ENCODE peak calls at places on chromosomes 3 and 15, in four cellular contexts. W is H9, V is IMR-90, Y is H1. U is an unnamed sample.

GRCh38 chr15:30895461-30896210 is 8.1 kb upstream of the FAN1 start:
- DNase-seq in V (no peak), Y (no peak), W (no peak), U (no peak)

GRCh38 chr15:43748376-43748775 is 2.1 kb downstream of the PDIA3 start:
- DNase-seq in W (no peak), V (peak), Y (no peak), U (no peak)

GRCh38 chr3:45552031-45552772 is 42.3 kb upstream of the LIMD1 start:
- DNase-seq in W (no peak), V (no peak), Y (no peak), U (no peak)

GRCh38 chr3:11509175-11510000 is 134.3 kb downstream of the VGLL4 start:
- DNase-seq in V (peak), Y (peak), W (no peak), U (peak)

GRCh38 chr3:151859125-151859741 is 14.2 kb upstream of the SUCNR1 start:
- DNase-seq in W (no peak), Y (no peak), V (no peak), U (no peak)

GRCh38 chr3:70824785-70825184 is 512.3 kb upstream of the MDFIC2 start:
- DNase-seq in V (peak), Y (no peak), W (no peak), U (no peak)

GRCh38 chr3:175432338-175433025 is 573.3 kb downstream of the NAALADL2 start:
- DNase-seq in Y (no peak), W (no peak), V (peak), U (no peak)

GRCh38 chr3:119662604-119663377 is 2.4 kb upstream of the POPDC2 start:
- DNase-seq in Y (no peak), W (no peak), V (peak), U (no peak)

GRCh38 chr3:31871939-31872507 is 109.0 kb downstream of the OSBPL10 start:
- DNase-seq in Y (no peak), V (no peak), W (no peak), U (no peak)

GRCh38 chr3:190345027-190345821 is 23.0 kb upstream of the CLDN1 start:
- DNase-seq in V (peak), W (no peak), Y (no peak), U (peak)

GRCh38 chr3:43036621-43037331 is 57.7 kb downstream of the GASK1A start:
- DNase-seq in Y (no peak), W (peak), V (no peak), U (no peak)

GRCh38 chr15:70269991-70270751 is 172.5 kb upstream of the TLE3 start:
- DNase-seq in V (no peak), W (no peak), Y (no peak), U (no peak)

GRCh38 chr15:35436422-35436821 is 109.5 kb downstream of the DPH6 start:
- DNase-seq in V (no peak), Y (no peak), W (no peak), U (no peak)

GRCh38 chr3:42749753-42750231 is 23.3 kb downstream of the CCDC13 start:
- DNase-seq in Y (no peak), V (no peak), W (peak), U (peak)

GRCh38 chr15:91124155-91124554 is 24.1 kb downstream of the SV2B start:
- DNase-seq in V (no peak), Y (no peak), W (peak), U (no peak)

GRCh38 chr3:178304758-178305157 is 231.5 kb upstream of the KCNMB2 start:
- DNase-seq in W (no peak), V (peak), Y (no peak), U (no peak)

GRCh38 chr3:178300441-178300959 is 235.7 kb upstream of the KCNMB2 start:
- DNase-seq in W (no peak), Y (no peak), V (no peak), U (no peak)

GRCh38 chr3:178297732-178298131 is 238.5 kb upstream of the KCNMB2 start:
- DNase-seq in W (no peak), Y (no peak), V (no peak), U (no peak)

GRCh38 chr3:178306427-178307115 is 229.7 kb upstream of the KCNMB2 start:
- DNase-seq in W (no peak), Y (no peak), V (no peak), U (no peak)

GRCh38 chr3:178302966-178303930 is 233.0 kb upstream of the KCNMB2 start:
- DNase-seq in Y (no peak), V (no peak), W (no peak), U (no peak)
- H4K5ac ChIP-seq in Y (no peak), V (no peak), W (no peak), U (no peak)

GRCh38 chr15:22231603-22232002 is 151.3 kb downstream of the OR4M2 start:
- DNase-seq in V (no peak), Y (no peak), W (no peak), U (no peak)
- H3K56ac ChIP-seq in V (no peak), Y (no peak), W (no peak), U (no peak)

DNA sequence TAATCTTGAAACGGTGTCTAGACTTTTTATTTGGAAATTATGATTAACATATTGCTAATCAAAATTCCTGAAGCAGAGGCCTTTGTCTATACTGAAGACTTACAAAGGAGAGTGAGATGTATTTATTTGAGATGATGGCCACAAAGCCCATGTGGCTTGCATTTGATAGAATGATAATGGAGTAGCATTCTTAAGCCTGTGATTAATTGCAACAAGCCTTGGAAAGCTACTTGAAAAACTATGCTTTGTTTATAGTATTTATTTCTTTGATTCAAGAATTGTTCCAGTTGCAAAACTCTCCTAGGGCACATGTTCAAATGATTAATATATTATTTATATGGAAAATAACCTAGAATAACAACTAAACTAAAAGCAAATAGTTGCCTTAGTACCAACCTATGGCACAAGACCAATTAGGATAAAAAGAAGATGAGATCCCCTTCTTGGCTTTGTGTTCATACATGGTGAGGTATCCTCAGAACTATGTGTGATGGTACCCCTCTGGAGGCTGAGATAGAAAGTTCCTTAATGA is 244.1 kb upstream of the TBL1XR1 start:
- DNase-seq in V (no peak), Y (no peak), W (no peak), U (no peak)
- H4K5ac ChIP-seq in V (no peak), Y (no peak), W (no peak), U (no peak)

DNA sequence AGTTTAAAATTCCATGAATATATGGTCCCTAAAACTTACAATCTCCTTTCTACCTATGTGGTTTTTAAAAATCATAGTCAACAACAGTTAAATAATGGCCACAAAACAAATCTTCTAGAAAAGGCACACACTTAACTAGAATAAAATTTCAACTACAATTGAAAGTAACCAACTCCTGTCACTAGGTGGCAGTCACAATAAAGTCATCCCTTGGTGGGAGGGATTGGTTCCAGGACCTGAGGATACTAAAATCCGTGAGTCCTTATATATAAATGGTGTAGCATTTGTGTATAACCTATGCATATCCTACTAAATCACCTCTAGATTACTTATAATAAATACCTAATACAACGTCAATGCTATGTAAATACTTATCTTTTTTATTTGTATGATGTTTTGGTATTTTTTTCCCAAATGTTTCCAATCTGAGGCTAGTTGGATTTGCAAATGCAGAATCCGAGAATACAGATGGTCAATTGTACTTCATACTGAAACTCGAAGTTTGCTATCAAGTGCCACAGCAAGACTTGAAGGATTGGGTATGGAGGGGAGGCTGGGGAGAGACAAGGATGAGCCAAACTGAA is 172.6 kb downstream of the FMN1 start:
- DNase-seq in Y (no peak), V (peak), W (no peak), U (peak)
- H3K56ac ChIP-seq in Y (no peak), V (no peak), W (no peak), U (peak)

U was measured in mesendoderm.